ENCODE peak calls at places on chromosomes 2 and 18, in six cellular contexts. P, T, W, V, R and I are unnamed samples.

GRCh38 chr2:236833501-236834186 is 252.0 kb upstream of the COPS8 start:
- DNase-seq in P (no peak), T (no peak), W (no peak), V (no peak), R (no peak), I (no peak)

GRCh38 chr2:36618381-36618780 is 20.4 kb upstream of the FEZ2 start:
- DNase-seq in P (peak), T (no peak), W (peak), V (peak), R (no peak), I (no peak)

GRCh38 chr2:229443869-229444268 is 172.8 kb upstream of the PID1 start:
- DNase-seq in P (no peak), T (no peak), W (no peak), V (no peak), R (no peak), I (no peak)

GRCh38 chr2:63432373-63432772 is 155.9 kb downstream of the WDPCP start:
- DNase-seq in P (no peak), T (no peak), W (no peak), V (no peak), R (no peak), I (no peak)

GRCh38 chr18:48342588-48342987 is 66.6 kb downstream of the ZBTB7C start:
- DNase-seq in P (no peak), T (no peak), W (no peak), V (no peak), R (no peak), I (no peak)

GRCh38 chr18:69725009-69725408 is 222.7 kb downstream of the CD226 start:
- DNase-seq in P (no peak), T (no peak), W (no peak), V (no peak), R (no peak), I (no peak)

GRCh38 chr2:96538487-96539214 is 2.1 kb downstream of the ARID5A start:
- DNase-seq in P (no peak), T (peak), W (peak), V (no peak), R (peak), I (peak)

GRCh38 chr2:214382229-214382628 is 28.6 kb upstream of the VWC2L start:
- DNase-seq in P (no peak), T (no peak), W (no peak), V (no peak), R (no peak), I (no peak)

GRCh38 chr2:230473378-230473777 is 57.4 kb downstream of the SP100 start:
- DNase-seq in P (no peak), T (no peak), W (no peak), V (no peak), R (no peak), I (no peak)

GRCh38 chr18:49371786-49372185 is 88.7 kb downstream of the DYM start:
- DNase-seq in P (no peak), T (no peak), W (no peak), V (no peak), R (no peak), I (no peak)

GRCh38 chr18:11750581-11751304 is 61.7 kb downstream of the GNAL start:
- DNase-seq in P (no peak), T (no peak), W (no peak), V (no peak), R (no peak), I (no peak)

DNA sequence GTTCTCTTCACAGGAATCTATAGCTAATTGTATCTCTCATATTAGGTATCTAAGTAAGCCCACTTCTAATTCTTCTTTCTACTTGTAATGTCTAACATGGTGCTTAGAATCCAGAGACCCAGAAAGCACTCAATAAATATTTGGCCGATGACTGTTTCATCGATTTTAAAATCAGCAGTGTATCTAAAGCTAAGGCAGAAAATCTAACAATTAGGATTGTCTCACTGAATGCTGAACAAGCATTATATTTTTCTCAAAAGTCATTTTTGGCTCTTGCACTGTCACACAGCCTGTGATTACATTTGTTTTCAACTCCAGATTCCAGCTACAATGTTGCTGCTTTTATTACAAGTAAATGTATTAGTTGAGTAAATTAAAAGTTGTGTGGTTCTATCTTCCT is 20.3 kb downstream of the COL5A2 start:
- DNase-seq in P (no peak), T (no peak), W (no peak), V (no peak), R (no peak), I (no peak)
- TF ChIP-seq EP300 in P (no peak), T (no peak), W (no peak), V (no peak), R (no peak), I (no peak)

DNA sequence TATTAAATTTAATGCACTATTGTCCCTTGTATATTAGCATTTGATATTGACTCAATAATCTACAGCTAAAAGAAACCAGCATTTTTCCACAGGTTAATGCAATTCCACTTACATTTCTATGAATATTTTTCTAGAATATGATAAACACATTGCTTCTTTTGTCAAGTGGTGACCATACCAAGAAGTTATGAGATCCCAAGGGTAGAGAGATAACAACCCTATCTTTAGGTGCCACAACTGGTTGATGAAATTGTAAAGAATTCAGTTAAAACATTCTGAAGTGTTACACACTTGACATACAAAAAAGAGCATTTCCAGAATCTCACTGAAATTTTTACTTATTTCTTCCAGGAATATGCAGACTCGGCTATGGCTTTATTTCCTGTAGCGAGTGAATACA is 56.0 kb downstream of the ABCG8 start:
- DNase-seq in P (no peak), T (no peak), W (no peak), V (no peak), R (no peak), I (no peak)
- TF ChIP-seq EP300 in P (no peak), T (no peak), W (no peak), V (no peak), R (no peak), I (no peak)

GRCh38 chr2:159326569-159327255 is 40.2 kb upstream of the WDSUB1 start:
- DNase-seq in P (no peak), T (no peak), W (no peak), V (no peak), R (no peak), I (no peak)
- TF ChIP-seq EP300 in P (no peak), T (no peak), W (no peak), V (no peak), R (no peak), I (no peak)

DNA sequence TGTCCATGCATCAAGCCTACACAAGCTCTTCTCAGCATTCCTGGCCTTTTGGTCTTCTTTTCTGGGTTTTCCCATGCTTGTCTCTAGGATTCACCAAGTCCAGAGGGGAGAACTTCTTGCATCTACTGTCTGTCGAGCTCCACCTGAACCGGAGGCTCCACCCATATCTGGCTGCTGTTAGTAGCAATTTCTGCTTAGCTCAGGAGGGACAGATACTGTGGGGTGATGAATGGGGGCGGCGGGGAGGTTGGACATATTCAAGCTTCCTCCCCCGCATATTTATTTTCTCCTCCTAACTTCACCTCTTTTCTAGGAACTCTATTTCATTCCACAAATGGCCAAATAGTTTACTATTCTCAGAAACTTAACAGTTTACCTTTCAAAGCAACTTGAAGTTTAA is 163.5 kb downstream of the PTH2R start:
- DNase-seq in P (no peak), T (no peak), W (no peak), V (no peak), R (no peak), I (no peak)
- TF ChIP-seq EP300 in P (no peak), T (no peak), W (no peak), V (no peak), R (no peak), I (no peak)

GRCh38 chr2:49174755-49175154 is 20.4 kb upstream of the FSHR start:
- DNase-seq in P (peak), T (no peak), W (no peak), V (no peak), R (no peak), I (no peak)
- TF ChIP-seq EP300 in P (peak), T (no peak), W (no peak), V (no peak), R (no peak), I (no peak)

DNA sequence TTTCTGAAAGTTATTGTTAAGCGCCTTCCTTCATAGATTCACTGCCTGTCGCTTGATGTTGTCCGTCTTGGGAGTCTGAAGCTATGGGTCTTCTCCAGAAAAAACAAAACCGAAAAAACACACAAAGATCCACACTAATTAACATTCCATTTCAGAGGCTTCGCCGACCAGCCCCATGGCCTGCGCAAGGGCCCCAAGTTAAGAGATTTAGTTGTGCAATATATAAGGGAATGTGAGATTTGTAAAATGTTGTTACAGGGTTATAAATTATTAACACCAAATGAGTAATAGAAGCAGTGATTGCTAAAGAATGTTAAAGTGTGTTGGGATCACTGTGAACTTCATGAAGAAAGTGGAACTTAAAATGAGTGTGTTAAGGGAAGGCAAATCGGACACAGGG is 827 bp downstream of the CFAP221 start:
- DNase-seq in P (no peak), T (no peak), W (no peak), V (no peak), R (no peak), I (no peak)
- TF ChIP-seq EP300 in P (no peak), T (no peak), W (no peak), V (no peak), R (no peak), I (no peak)